ENCODE peak calls at places on chromosomes 16 and 17, in nine cellular contexts. S is RWPE2; T is CD8-positive, alpha-beta T cell; J is aorta; O is left ventricle myocardium inferior; N is tibial nerve; I is gastrocnemius medialis; H is OCI-LY7; A is ascending aorta. Q is an unnamed sample.

GRCh38 chr17:2386400-2387085 is 14.3 kb downstream of the MNT start:
- DNase-seq in S (peak; percentile 77), T (no peak), J (no peak), O (no peak), N (no peak), I (no peak), H (no peak), A (no peak), Q (no peak)

GRCh38 chr17:1040216-1040600 is 43.3 kb downstream of the TIMM22 start:
- DNase-seq in S (no peak), T (no peak), J (peak; percentile 75), O (no peak), N (peak; percentile 48), I (no peak), H (no peak), A (no peak), Q (no peak)

GRCh38 chr16:67438098-67438791 is 7.3 kb downstream of the HSD11B2 start:
- DNase-seq in S (no peak), T (no peak), J (no peak), O (no peak), N (no peak), I (no peak), H (no peak), A (no peak), Q (no peak)

GRCh38 chr17:28181568-28181967 is 137.4 kb upstream of the TMEM97 start:
- DNase-seq in S (no peak), T (no peak), J (no peak), O (no peak), N (no peak), I (no peak), H (no peak), A (no peak), Q (no peak)

GRCh38 chr16:61665512-61665911 is 370.7 kb downstream of the CDH8 start:
- DNase-seq in S (no peak), T (no peak), J (no peak), O (no peak), N (no peak), I (no peak), H (no peak), A (no peak), Q (no peak)

GRCh38 chr17:57294629-57295501 is 38.5 kb downstream of the MSI2 start:
- DNase-seq in S (no peak), T (peak; percentile 46), J (no peak), O (peak; percentile 38), N (no peak), I (peak; percentile 79), H (no peak), A (no peak), Q (no peak)

GRCh38 chr17:9370464-9370863 is 205.2 kb downstream of the STX8 start:
- DNase-seq in S (no peak), T (no peak), J (no peak), O (no peak), N (no peak), I (no peak), H (no peak), A (no peak), Q (no peak)

GRCh38 chr16:2818278-2818876 is 1.3 kb downstream of the PRSS21 start:
- DNase-seq in S (peak; percentile 42), T (no peak), J (peak; percentile 68), O (no peak), N (no peak), I (no peak), H (no peak), A (no peak), Q (no peak)

GRCh38 chr17:13372432-13372831 is 229.3 kb downstream of the HS3ST3A1 start:
- DNase-seq in S (no peak), T (no peak), J (no peak), O (no peak), N (no peak), I (no peak), H (no peak), A (no peak), Q (no peak)

DNA sequence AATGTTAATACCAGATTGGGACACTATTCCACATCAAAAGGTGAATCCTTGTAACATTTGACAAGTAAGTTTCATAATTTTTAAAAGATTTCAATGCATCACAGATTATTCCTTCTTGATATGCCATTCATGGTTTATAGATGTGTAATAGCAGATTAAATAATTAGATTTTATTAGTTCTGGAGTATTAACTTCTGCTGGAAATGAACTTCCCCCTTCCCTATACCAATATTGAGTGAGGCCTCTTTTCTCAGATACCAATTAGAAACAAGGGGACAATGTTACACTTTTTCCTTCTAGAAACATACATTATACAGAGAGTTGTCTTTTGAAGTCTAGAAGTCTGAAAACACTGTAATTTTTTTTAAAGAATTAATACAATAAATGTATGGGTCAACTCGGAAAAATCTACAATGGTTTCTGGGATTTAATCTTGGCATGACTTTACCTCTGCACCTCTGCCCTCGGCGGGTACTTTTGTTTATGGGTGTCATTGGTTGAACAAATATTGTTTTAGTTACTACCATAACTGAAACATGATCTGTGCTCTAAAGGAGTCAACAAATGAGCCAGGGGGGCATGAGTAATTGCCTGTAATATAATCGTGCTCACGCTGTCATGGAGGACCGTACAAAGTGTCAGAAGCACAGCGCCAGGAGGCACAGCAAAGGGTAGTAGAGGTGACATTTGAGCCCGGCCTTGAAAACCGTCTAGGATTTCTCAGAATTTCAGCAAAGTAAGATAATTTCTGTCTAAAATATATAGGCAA is 8.2 kb downstream of the LRRC37B start:
- DNase-seq in S (no peak), T (no peak), J (no peak), O (no peak), N (no peak), I (peak; percentile 71), H (no peak), A (no peak), Q (no peak)
- H3K27ac ChIP-seq in S (no peak overlapping the region), T (no peak overlapping the region), J (no peak overlapping the region), O (no peak overlapping the region), N (no peak overlapping the region), I (peak overlapping the region; percentile 73), H (no peak overlapping the region), A (no peak overlapping the region), Q (no peak overlapping the region)

GRCh38 chr16:31008154-31008950 is 2.1 kb downstream of the STX1B start:
- DNase-seq in S (no peak), T (no peak), J (no peak), O (no peak), N (no peak), I (no peak), H (no peak), A (no peak), Q (no peak)
- H3K4me3 ChIP-seq in S (no peak overlapping the region), T (no peak overlapping the region), J (no peak overlapping the region), O (no peak overlapping the region), N (no peak overlapping the region), I (no peak overlapping the region), H (no peak overlapping the region), A (no peak overlapping the region), Q (no peak overlapping the region)

DNA sequence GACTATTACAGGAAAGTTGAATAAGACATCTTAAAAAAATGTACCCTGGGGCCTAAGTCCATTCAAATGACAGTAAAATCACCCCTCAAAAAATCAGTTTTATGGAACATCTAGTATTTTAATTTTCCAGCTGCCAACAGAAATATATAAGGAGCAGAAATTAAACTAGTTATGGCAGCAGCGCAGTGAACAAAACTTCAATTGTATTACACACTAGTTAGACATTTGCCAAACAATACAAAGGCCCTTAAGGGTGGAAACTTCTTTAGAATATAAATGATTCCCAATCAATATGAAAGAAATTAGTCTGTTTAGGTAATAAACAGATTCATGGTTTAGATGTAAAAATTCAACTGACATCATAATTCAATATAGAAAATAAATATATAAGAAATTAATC is 18.1 kb upstream of the RFFL start:
- DNase-seq in S (no peak), T (no peak), J (no peak), O (no peak), N (no peak), I (no peak), H (no peak), A (no peak), Q (no peak)
- H3K4me1 ChIP-seq in S (peaks cover 74% of the 10 kb centered on the region), T (peaks cover 38% of the 10 kb centered on the region), J (peaks cover 2% of the 10 kb centered on the region), O (peaks cover 12% of the 10 kb centered on the region), N (no peaks in the 10 kb centered on the region), I (no peaks in the 10 kb centered on the region), H (peaks cover 34% of the 10 kb centered on the region), A (no peaks in the 10 kb centered on the region), Q (peaks cover 45% of the 10 kb centered on the region)

GRCh38 chr17:78223765-78224164 is 7.7 kb upstream of the TMEM235 start:
- DNase-seq in S (no peak), T (no peak), J (no peak), O (no peak), N (no peak), I (no peak), H (no peak), A (no peak), Q (no peak)

GRCh38 chr17:78223061-78223460 is 8.4 kb upstream of the TMEM235 start:
- DNase-seq in S (no peak), T (no peak), J (no peak), O (no peak), N (no peak), I (no peak), H (no peak), A (no peak), Q (no peak)

GRCh38 chr17:78225088-78225865 is 6.2 kb upstream of the TMEM235 start:
- DNase-seq in S (no peak), T (no peak), J (no peak), O (no peak), N (no peak), I (no peak), H (no peak), A (no peak), Q (no peak)

GRCh38 chr17:78226055-78226751 is 5.2 kb upstream of the TMEM235 start:
- DNase-seq in S (no peak), T (no peak), J (no peak), O (no peak), N (no peak), I (no peak), H (no peak), A (no peak), Q (no peak)

GRCh38 chr17:78224226-78225087 is 7.0 kb upstream of the TMEM235 start:
- DNase-seq in S (no peak), T (no peak), J (no peak), O (no peak), N (no peak), I (no peak), H (no peak), A (no peak), Q (no peak)
- H3K27ac ChIP-seq in S (no peak overlapping the region), T (no peak overlapping the region), J (no peak overlapping the region), O (no peak overlapping the region), N (no peak overlapping the region), I (no peak overlapping the region), H (no peak overlapping the region), A (no peak overlapping the region), Q (no peak overlapping the region)

GRCh38 chr16:10896165-10896564 is 19.2 kb downstream of the CIITA start:
- DNase-seq in S (no peak), T (no peak), J (no peak), O (no peak), N (no peak), I (no peak), H (no peak), A (no peak), Q (no peak)
- H3K4me3 ChIP-seq in S (no peak overlapping the region), T (no peak overlapping the region), J (no peak overlapping the region), O (no peak overlapping the region), N (no peak overlapping the region), I (no peak overlapping the region), H (no peak overlapping the region), A (no peak overlapping the region), Q (no peak overlapping the region)

Q was measured in CD8-positive, alpha-beta memory T cell.